ENCODE peak calls at places on chromosomes 11 and 22, in ten cellular contexts. P is heart right ventricle, F is cardiac fibroblast, M is HCT116, D is endothelial cell of umbilical vein, H is mammary epithelial cell, X is kidney epithelial cell, L is AG09309, E is dorsolateral prefrontal cortex, Z is fibroblast of lung. Q is an unnamed sample.

GRCh38 chr11:75499423-75500305 is 26.1 kb downstream of the GDPD5 start:
- DNase-seq in P (no peak), F (peak), M (no peak), D (no peak), H (peak), X (peak), L (peak), E (no peak), Z (peak), Q (peak)

GRCh38 chr11:101866619-101867491 is 48.0 kb upstream of the CEP126 start:
- DNase-seq in P (no peak), F (no peak), M (no peak), D (peak), H (peak), X (peak), L (no peak), E (no peak), Z (peak), Q (peak)

GRCh38 chr22:50209893-50210292 is 9.1 kb downstream of the SELENOO start:
- DNase-seq in P (no peak), F (peak), M (no peak), D (peak), H (peak), X (no peak), L (no peak), E (peak), Z (peak), Q (peak)

GRCh38 chr11:35649984-35650383 is 12.6 kb upstream of the TRIM44 start:
- DNase-seq in P (no peak), F (peak), M (no peak), D (peak), H (peak), X (no peak), L (peak), E (no peak), Z (peak), Q (peak)

GRCh38 chr11:105245781-105246315 is 106.3 kb upstream of the CARD18 start:
- DNase-seq in P (no peak), F (no peak), M (no peak), D (no peak), H (no peak), X (no peak), L (no peak), E (no peak), Z (no peak), Q (peak)

GRCh38 chr22:31627223-31627731 is 34.7 kb downstream of the PISD start:
- DNase-seq in P (no peak), F (peak), M (no peak), D (peak), H (no peak), X (no peak), L (no peak), E (no peak), Z (no peak), Q (no peak)

GRCh38 chr11:78138281-78138680 is 1.1 kb downstream of the ALG8 start:
- DNase-seq in P (no peak), F (no peak), M (no peak), D (no peak), H (no peak), X (no peak), L (no peak), E (no peak), Z (no peak), Q (no peak)

GRCh38 chr11:88575876-88576275 is 238.3 kb upstream of the CTSC start:
- DNase-seq in P (no peak), F (no peak), M (no peak), D (peak), H (no peak), X (no peak), L (no peak), E (no peak), Z (no peak), Q (no peak)

GRCh38 chr11:117734596-117734995 is 62.4 kb downstream of the DSCAML1 start:
- DNase-seq in P (no peak), F (no peak), M (no peak), D (no peak), H (no peak), X (no peak), L (no peak), E (peak), Z (no peak), Q (no peak)

GRCh38 chr11:128553662-128554392 is 33.5 kb downstream of the ETS1 start:
- DNase-seq in P (no peak), F (peak), M (no peak), D (peak), H (no peak), X (no peak), L (no peak), E (no peak), Z (no peak), Q (peak)

GRCh38 chr11:123221074-123221473 is 26.0 kb upstream of the CLMP start:
- DNase-seq in P (no peak), F (peak), M (no peak), D (no peak), H (no peak), X (no peak), L (no peak), E (no peak), Z (no peak), Q (peak)

GRCh38 chr11:123494195-123495050 is 64.4 kb downstream of the GRAMD1B start:
- DNase-seq in P (no peak), F (peak), M (no peak), D (no peak), H (peak), X (no peak), L (no peak), E (no peak), Z (peak), Q (no peak)

GRCh38 chr11:5037926-5038325 is 8.4 kb upstream of the OR52J3 start:
- DNase-seq in P (no peak), F (no peak), M (no peak), D (no peak), H (no peak), X (no peak), L (no peak), E (no peak), Z (no peak), Q (no peak)

GRCh38 chr11:34157163-34157562 is 51.7 kb downstream of the NAT10 start:
- DNase-seq in P (peak), F (no peak), M (no peak), D (no peak), H (no peak), X (no peak), L (no peak), E (no peak), Z (no peak), Q (no peak)

GRCh38 chr11:69152748-69153446 is 2.8 kb upstream of the SMIM38 start:
- DNase-seq in P (no peak), F (no peak), M (no peak), D (no peak), H (no peak), X (no peak), L (no peak), E (no peak), Z (no peak), Q (no peak)

GRCh38 chr11:36034572-36035331 is 90.9 kb downstream of the LDLRAD3 start:
- DNase-seq in P (no peak), F (peak), M (no peak), D (peak), H (peak), X (peak), L (peak), E (no peak), Z (peak), Q (peak)

GRCh38 chr22:37378642-37379058 is 48.6 kb downstream of the ELFN2 start:
- DNase-seq in P (no peak), F (no peak), M (no peak), D (no peak), H (no peak), X (no peak), L (no peak), E (no peak), Z (no peak), Q (no peak)

GRCh38 chr11:124581817-124582216 is 12.0 kb downstream of the OR8A1 start:
- DNase-seq in P (no peak), F (no peak), M (no peak), D (no peak), H (no peak), X (no peak), L (no peak), E (no peak), Z (no peak), Q (no peak)

GRCh38 chr11:118623291-118623655 is 15.9 kb downstream of the PHLDB1 start:
- DNase-seq in P (no peak), F (peak), M (no peak), D (peak), H (peak), X (no peak), L (no peak), E (peak), Z (peak), Q (peak)

GRCh38 chr11:61482513-61482912 is 26.0 kb upstream of the LRRC10B start:
- DNase-seq in P (no peak), F (no peak), M (no peak), D (no peak), H (no peak), X (no peak), L (no peak), E (no peak), Z (no peak), Q (no peak)

GRCh38 chr11:67271548-67272284 is 5.4 kb downstream of the GRK2 start:
- DNase-seq in P (peak), F (no peak), M (no peak), D (no peak), H (no peak), X (no peak), L (no peak), E (peak), Z (no peak), Q (no peak)

GRCh38 chr11:73198677-73199076 is 19.4 kb upstream of the P2RY2 start:
- DNase-seq in P (no peak), F (peak), M (peak), D (peak), H (no peak), X (no peak), L (no peak), E (no peak), Z (peak), Q (no peak)

GRCh38 chr11:130383363-130384168 is 44.8 kb downstream of the ADAMTS8 start:
- DNase-seq in P (no peak), F (peak), M (no peak), D (no peak), H (peak), X (peak), L (peak), E (no peak), Z (peak), Q (peak)

GRCh38 chr11:112298535-112298934 is 37.9 kb upstream of the PLET1 start:
- DNase-seq in P (peak), F (no peak), M (no peak), D (no peak), H (no peak), X (no peak), L (no peak), E (no peak), Z (no peak), Q (no peak)

GRCh38 chr11:120746836-120747609 is 235.5 kb downstream of the GRIK4 start:
- DNase-seq in P (no peak), F (peak), M (no peak), D (no peak), H (peak), X (no peak), L (no peak), E (no peak), Z (no peak), Q (no peak)

GRCh38 chr11:124108158-124108557 is 7.1 kb upstream of the VWA5A start:
- DNase-seq in P (no peak), F (peak), M (peak), D (peak), H (peak), X (no peak), L (no peak), E (no peak), Z (peak), Q (peak)

GRCh38 chr11:68996376-68997123 is 15.8 kb upstream of the MRGPRD start:
- DNase-seq in P (no peak), F (no peak), M (no peak), D (no peak), H (no peak), X (no peak), L (no peak), E (peak), Z (no peak), Q (no peak)

GRCh38 chr11:23976369-23976768 is 520.5 kb upstream of the LUZP2 start:
- DNase-seq in P (no peak), F (peak), M (no peak), D (no peak), H (no peak), X (no peak), L (no peak), E (no peak), Z (peak), Q (peak)

GRCh38 chr11:120167659-120168058 is 29.7 kb upstream of the TRIM29 start:
- DNase-seq in P (no peak), F (no peak), M (no peak), D (no peak), H (no peak), X (no peak), L (no peak), E (no peak), Z (no peak), Q (no peak)

GRCh38 chr11:32893091-32893946 is 708 bp downstream of the QSER1 start:
- DNase-seq in P (peak), F (peak), M (no peak), D (peak), H (peak), X (no peak), L (no peak), E (peak), Z (peak), Q (peak)

DNA sequence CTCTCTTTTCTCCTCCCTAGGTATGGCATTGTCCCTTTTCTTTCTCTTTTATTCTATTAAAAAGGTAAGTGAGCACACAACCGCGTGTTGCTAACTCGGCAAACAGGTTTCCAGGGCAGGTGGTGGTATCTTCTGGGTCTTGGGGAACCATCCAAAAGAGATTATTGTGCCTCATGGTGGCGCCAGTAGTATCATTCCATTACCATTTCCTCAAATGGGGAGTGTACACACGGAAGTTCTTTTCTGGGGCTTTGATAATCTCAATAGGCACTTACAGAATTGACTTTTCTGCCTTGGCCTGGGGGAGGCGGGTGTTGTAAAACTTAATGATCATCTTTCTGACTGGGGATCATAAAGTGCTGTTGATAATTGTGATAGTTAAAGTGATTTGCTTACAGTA is 234.1 kb downstream of the KIRREL3 start:
- DNase-seq in P (no peak), F (no peak), M (no peak), D (no peak), H (no peak), X (no peak), L (no peak), E (no peak), Z (no peak), Q (no peak)
- TF ChIP-seq CTCF in P (no peak), F (no peak), M (no peak), D (no peak), H (no peak), X (no peak), L (no peak), E (no peak), Z (no peak), Q (no peak)

GRCh38 chr11:71300187-71300586 is 47.8 kb upstream of the SHANK2 start:
- DNase-seq in P (no peak), F (no peak), M (no peak), D (no peak), H (no peak), X (no peak), L (no peak), E (no peak), Z (no peak), Q (peak)

GRCh38 chr11:71301046-71301857 is 48.9 kb upstream of the SHANK2 start:
- DNase-seq in P (no peak), F (no peak), M (no peak), D (no peak), H (no peak), X (no peak), L (no peak), E (no peak), Z (no peak), Q (no peak)

GRCh38 chr11:71298016-71298550 is 45.7 kb upstream of the SHANK2 start:
- DNase-seq in P (no peak), F (no peak), M (no peak), D (no peak), H (no peak), X (no peak), L (no peak), E (no peak), Z (no peak), Q (no peak)

GRCh38 chr11:71301858-71302533 is 49.6 kb upstream of the SHANK2 start:
- DNase-seq in P (no peak), F (peak), M (no peak), D (no peak), H (no peak), X (no peak), L (no peak), E (no peak), Z (no peak), Q (peak)

DNA sequence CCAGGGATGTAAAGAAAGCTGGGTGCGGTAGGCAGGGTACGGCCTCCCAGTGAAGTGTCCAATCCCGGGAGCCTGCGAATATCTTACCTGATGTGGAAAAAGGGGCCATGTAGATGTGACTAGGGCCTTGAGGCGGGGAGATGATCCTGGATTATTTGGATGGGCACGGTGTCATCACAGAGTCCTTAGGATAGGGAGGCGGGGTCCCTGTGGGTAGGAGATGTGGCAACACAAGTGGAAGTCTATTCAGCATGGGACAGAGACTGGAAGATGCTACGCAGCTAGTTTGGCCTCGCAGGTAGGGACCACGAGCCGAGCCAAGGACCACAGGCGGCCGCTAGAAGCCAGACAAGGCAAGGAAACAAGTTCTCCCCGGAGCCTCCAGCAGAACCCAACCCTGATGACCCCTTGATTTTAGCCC is 46.4 kb upstream of the SHANK2 start:
- DNase-seq in P (no peak), F (no peak), M (no peak), D (no peak), H (no peak), X (no peak), L (no peak), E (no peak), Z (no peak), Q (no peak)
- H3K4me3 ChIP-seq in P (no peak), F (no peak), M (peak), D (no peak), H (no peak), X (no peak), L (no peak), E (no peak), Z (no peak), Q (no peak)

DNA sequence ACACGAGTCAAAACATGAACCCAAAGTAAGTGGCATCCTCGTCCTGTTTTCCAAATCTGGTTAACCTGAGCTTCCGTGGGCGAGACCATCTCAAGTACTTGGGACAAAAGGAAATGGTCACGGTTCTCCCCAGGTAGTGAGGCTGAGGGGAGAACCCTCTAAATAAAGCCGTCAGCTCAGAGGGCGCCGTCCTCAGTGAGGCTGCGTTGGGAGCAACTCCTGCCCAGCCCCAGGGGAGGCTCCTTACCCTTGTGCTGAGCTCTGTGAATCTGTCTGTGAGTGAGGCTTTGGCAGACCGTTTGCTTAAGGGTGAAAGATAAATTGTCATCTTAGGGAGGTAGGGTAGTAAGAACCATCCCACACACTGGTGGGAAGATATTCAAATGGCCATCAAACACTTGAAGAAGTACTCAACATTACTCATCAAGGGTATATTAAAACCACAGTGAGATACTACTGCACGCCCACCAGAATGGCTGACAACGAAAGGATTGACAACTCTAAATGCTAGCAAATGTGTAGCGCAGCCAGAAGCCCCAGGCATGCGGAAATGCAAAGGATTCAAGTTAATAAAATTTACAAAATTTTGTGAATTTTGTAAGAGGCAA is 321.0 kb downstream of the TBC1D22A start:
- DNase-seq in P (no peak), F (no peak), M (no peak), D (no peak), H (no peak), X (no peak), L (no peak), E (no peak), Z (no peak), Q (no peak)
- TF ChIP-seq CTCF in P (no peak), F (no peak), M (no peak), D (no peak), H (no peak), X (no peak), L (no peak), E (no peak), Z (no peak), Q (no peak)

DNA sequence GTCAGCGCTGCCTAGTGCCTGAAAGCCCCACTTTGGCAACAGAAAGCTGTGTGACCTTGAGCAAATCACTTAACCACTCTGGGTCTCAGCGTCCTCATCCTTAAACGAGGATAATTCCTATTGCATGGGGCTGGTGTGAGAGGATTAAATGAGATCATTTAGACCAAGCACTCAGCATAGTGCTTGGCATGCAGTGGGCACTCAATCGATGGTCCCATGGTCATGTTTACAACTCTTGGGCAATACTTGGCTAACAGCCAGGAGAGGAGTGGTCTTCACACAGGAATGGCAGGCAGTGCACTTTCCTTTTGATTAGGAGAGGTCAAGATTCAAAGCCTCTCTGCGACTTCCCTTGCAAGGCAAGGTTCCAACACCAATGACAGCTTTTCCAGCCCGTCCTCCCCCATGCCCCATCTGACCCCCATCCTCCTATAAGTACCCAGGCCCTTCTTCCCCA is 14.1 kb downstream of the TNKS1BP1 start:
- DNase-seq in P (no peak), F (peak), M (no peak), D (no peak), H (no peak), X (no peak), L (no peak), E (no peak), Z (peak), Q (peak)
- H3K4me3 ChIP-seq in P (peak), F (peak), M (peak), D (peak), H (peak), X (peak), L (peak), E (no peak), Z (peak), Q (peak)

DNA sequence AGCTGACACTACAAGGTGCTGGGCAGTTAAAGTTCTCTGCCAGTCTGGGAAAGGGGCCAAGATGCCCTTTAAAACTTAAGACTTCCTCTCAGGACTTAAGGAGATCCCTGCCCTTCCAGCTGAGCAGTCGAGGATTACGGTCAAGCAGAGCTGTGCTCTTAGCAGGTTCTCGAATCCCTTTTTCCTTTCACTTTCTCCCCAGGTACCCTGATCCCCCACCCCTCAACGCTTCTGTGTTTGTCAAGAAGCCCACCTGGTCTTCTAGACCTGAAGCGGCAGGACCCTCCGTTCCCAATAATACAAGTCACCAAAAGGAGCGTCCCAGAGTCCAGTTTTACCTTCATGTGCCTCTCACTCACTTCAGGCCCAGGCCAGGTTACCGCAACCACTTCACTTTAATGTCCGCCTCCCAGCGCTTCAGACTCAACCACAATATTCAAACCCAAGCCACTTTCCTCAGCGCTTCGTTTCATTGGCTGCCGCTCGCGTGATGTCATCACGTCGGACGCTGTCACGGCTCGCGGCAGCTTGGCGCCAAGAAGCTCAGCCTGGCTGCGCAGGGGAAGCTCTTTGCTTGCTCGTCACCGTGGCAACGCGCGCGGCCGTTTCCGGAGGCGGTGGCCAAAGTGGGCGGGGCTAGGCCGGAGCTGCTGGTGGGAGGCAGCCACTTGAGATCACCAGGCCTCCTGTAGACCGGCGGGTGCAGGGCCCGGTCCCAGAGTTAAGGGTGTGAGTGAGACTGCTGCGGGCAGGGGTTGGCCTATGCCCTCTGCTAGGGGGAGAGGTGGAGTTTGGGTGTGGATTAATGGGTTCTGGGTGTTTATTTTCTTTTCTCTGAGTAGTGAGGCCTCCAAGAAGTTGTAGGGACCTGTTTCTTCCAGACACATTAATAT is at the start of the genes KIF18A and METTL15:
- DNase-seq in P (peak), F (peak), M (peak), D (peak), H (peak), X (peak), L (peak), E (peak), Z (peak), Q (peak)
- TF ChIP-seq CTCF in P (no peak), F (peak), M (no peak), D (no peak), H (no peak), X (no peak), L (no peak), E (no peak), Z (no peak), Q (no peak)

Q was measured in fibroblast of villous mesenchyme.